ENCODE peak calls at places on chromosomes 11 and 22, in ten cellular contexts. R, E, O, P, I, K, Y, D, Z and H are unnamed samples.

GRCh38 chr22:49632199-49633009 is 195.3 kb downstream of the BRD1 start:
- DNase-seq in R (no peak), E (peak), O (no peak), P (peak), I (peak), K (peak), Y (peak), D (peak), Z (no peak), H (peak)

GRCh38 chr22:48892571-48893287 is 934.9 kb downstream of the BRD1 start:
- DNase-seq in R (no peak), E (no peak), O (no peak), P (no peak), I (no peak), K (no peak), Y (no peak), D (no peak), Z (no peak), H (no peak)

GRCh38 chr11:14384338-14384737 is 25.4 kb upstream of the RRAS2 start:
- DNase-seq in R (no peak), E (peak), O (no peak), P (no peak), I (no peak), K (no peak), Y (no peak), D (no peak), Z (no peak), H (no peak)

GRCh38 chr11:102276302-102277182 is 40.7 kb upstream of the BIRC3 start:
- DNase-seq in R (no peak), E (peak), O (no peak), P (no peak), I (no peak), K (no peak), Y (no peak), D (no peak), Z (no peak), H (no peak)

GRCh38 chr11:68749501-68750196 is 1.7 kb downstream of the TESMIN start:
- DNase-seq in R (no peak), E (no peak), O (no peak), P (no peak), I (no peak), K (no peak), Y (no peak), D (no peak), Z (no peak), H (no peak)

GRCh38 chr11:33777906-33778305 is 3.6 kb upstream of the FBXO3 start:
- DNase-seq in R (no peak), E (no peak), O (no peak), P (no peak), I (no peak), K (no peak), Y (no peak), D (no peak), Z (no peak), H (no peak)

GRCh38 chr11:109641549-109641948 is 219.6 kb downstream of the C11orf87 start:
- DNase-seq in R (no peak), E (no peak), O (no peak), P (no peak), I (no peak), K (no peak), Y (no peak), D (no peak), Z (no peak), H (peak)

GRCh38 chr22:46587067-46587471 is 33.1 kb upstream of the GRAMD4 start:
- DNase-seq in R (peak), E (no peak), O (no peak), P (no peak), I (no peak), K (no peak), Y (no peak), D (no peak), Z (no peak), H (no peak)

GRCh38 chr11:91773090-91773489 is 451.5 kb upstream of the FAT3 start:
- DNase-seq in R (no peak), E (peak), O (no peak), P (no peak), I (no peak), K (no peak), Y (no peak), D (no peak), Z (no peak), H (no peak)

GRCh38 chr11:47917643-47918369 is 62.6 kb upstream of the PTPRJ start:
- DNase-seq in R (no peak), E (peak), O (peak), P (peak), I (peak), K (peak), Y (peak), D (peak), Z (peak), H (peak)

GRCh38 chr11:22828373-22828772 is 1.2 kb downstream of the SVIP start:
- DNase-seq in R (no peak), E (no peak), O (no peak), P (no peak), I (no peak), K (no peak), Y (no peak), D (no peak), Z (peak), H (peak)

GRCh38 chr11:22832315-22833041 is 2.9 kb upstream of the SVIP start:
- DNase-seq in R (no peak), E (peak), O (no peak), P (no peak), I (no peak), K (no peak), Y (no peak), D (no peak), Z (peak), H (peak)

GRCh38 chr11:22830082-22830414 is 447 bp upstream of the SVIP start:
- DNase-seq in R (no peak), E (no peak), O (no peak), P (no peak), I (no peak), K (no peak), Y (no peak), D (no peak), Z (no peak), H (no peak)

GRCh38 chr11:22829231-22830081 is at the start of gene SVIP:
- DNase-seq in R (peak), E (peak), O (peak), P (peak), I (peak), K (peak), Y (peak), D (peak), Z (peak), H (peak)
- TF ChIP-seq POLR2A in R (peak), E (peak), O (no peak), P (no peak), I (peak), K (peak), Y (no peak), D (peak), Z (peak), H (peak)

DNA sequence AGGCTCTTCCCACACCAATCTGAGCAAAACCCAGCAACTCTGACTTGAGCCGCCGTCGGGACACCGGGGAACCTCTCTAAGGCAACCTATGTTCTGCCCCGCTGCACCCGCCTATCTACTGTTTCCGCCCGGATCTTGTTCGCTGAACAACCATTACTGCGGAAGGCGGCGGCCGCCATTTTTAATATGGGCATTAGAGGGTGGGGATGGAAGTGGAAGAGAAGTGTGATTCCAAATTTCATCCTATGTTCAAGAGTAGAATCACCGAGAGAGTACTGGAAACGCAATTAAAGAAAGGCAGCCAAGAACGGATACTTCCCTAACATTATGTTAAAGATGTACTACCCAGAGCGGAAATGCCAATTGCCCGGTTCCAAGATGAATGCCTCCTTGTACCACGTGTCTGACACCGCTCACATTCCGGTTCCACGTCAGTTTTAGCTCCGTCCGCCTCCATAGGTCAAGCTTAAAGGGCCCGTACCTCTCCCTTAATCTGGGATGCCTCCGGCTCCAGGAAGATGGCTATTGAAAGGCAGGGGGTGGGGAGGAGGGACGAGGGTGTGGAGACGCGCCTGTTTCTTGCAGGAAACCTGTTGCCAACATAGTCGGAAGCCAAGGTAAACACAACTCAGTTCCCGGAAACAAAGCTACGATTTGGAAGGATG is at the start of gene DPAGT1:
- DNase-seq in R (no peak), E (peak), O (peak), P (peak), I (peak), K (peak), Y (peak), D (peak), Z (peak), H (peak)
- TF ChIP-seq POLR2A in R (no peak), E (no peak), O (no peak), P (no peak), I (peak), K (no peak), Y (no peak), D (no peak), Z (peak), H (peak)

GRCh38 chr11:9573054-9573774 is at the start of gene WEE1:
- DNase-seq in R (peak), E (peak), O (peak), P (peak), I (peak), K (peak), Y (peak), D (peak), Z (peak), H (peak)
- TF ChIP-seq POLR2A in R (peak), E (peak), O (no peak), P (no peak), I (peak), K (peak), Y (no peak), D (peak), Z (peak), H (peak)

DNA sequence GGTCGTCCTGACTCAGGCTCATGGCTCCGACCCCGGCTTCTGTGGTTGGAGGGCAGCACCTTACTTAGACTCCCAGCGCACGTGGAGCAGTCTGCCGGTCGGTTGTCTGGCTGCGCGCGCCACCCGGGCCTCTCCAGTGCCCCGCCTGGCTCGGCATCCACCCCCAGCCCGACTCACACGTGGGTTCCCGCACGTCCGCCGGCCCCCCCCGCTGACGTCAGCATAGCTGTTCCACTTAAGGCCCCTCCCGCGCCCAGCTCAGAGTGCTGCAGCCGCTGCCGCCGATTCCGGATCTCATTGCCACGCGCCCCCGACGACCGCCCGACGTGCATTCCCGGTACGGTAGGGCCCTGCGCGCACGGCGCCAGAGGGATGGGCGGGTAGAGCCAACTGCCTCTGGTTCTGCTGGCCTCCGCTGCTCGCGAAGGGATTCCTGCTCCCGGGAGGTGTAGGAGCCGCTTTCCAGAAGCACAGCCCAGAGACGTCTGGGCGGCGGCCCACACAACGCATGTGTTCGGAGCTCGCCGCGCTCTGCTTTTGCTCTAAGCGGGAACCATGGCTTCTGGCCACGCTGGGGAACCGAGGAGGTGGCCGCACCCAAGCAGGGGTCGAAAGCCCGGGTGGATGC is at the start of gene LDHA:
- DNase-seq in R (peak), E (peak), O (peak), P (peak), I (peak), K (peak), Y (peak), D (peak), Z (peak), H (peak)
- TF ChIP-seq POLR2A in R (peak), E (peak), O (no peak), P (no peak), I (peak), K (peak), Y (peak), D (peak), Z (peak), H (peak)

GRCh38 chr11:57499413-57499982 is 16.0 kb downstream of the SLC43A1 start:
- DNase-seq in R (peak), E (peak), O (peak), P (peak), I (peak), K (peak), Y (peak), D (peak), Z (peak), H (peak)
- TF ChIP-seq POLR2A in R (no peak), E (peak), O (no peak), P (no peak), I (peak), K (peak), Y (no peak), D (no peak), Z (no peak), H (no peak)